ENCODE peak calls at places on chromosomes 5 and 9, in nine cellular contexts. One of them, this sample, is unnamed. For H3K4me1, the result is how much of the 10 kb centered on the place peaks cover.

GRCh38 chr9:4979224-4979623 is 5.8 kb upstream of the JAK2 start:
- DNase-seq in right atrium auricular region: no peak
- DNase-seq in stomach: no peak
- DNase-seq in ovary: no peak
- DNase-seq in heart left ventricle: no peak
- DNase-seq in aorta: no peak
- DNase-seq in lower lobe of right lung: no peak
- DNase-seq in adrenal gland: no peak
- DNase-seq in right cardiac atrium: no peak
- DNase-seq in this sample: no peak

GRCh38 chr9:124353811-124354274 is 61.4 kb downstream of the PSMB7 start:
- DNase-seq in lower lobe of right lung: no peak
- DNase-seq in heart left ventricle: no peak
- DNase-seq in adrenal gland: no peak
- DNase-seq in right cardiac atrium: no peak
- DNase-seq in ovary: no peak
- DNase-seq in stomach: no peak
- DNase-seq in aorta: no peak
- DNase-seq in right atrium auricular region: no peak
- DNase-seq in this sample: no peak

GRCh38 chr9:134836406-134836970 is 44.1 kb upstream of the FCN2 start:
- DNase-seq in heart left ventricle: no peak
- DNase-seq in right cardiac atrium: peak
- DNase-seq in lower lobe of right lung: peak
- DNase-seq in right atrium auricular region: no peak
- DNase-seq in ovary: no peak
- DNase-seq in aorta: no peak
- DNase-seq in stomach: no peak
- DNase-seq in adrenal gland: no peak
- DNase-seq in this sample: no peak

GRCh38 chr5:115807654-115808052 is 8.8 kb downstream of the CDO1 start:
- DNase-seq in right cardiac atrium: no peak
- DNase-seq in stomach: no peak
- DNase-seq in heart left ventricle: no peak
- DNase-seq in right atrium auricular region: no peak
- DNase-seq in adrenal gland: no peak
- DNase-seq in lower lobe of right lung: no peak
- DNase-seq in ovary: no peak
- DNase-seq in aorta: no peak
- DNase-seq in this sample: no peak

GRCh38 chr9:73023025-73023541 is 70.2 kb upstream of the ALDH1A1 start:
- DNase-seq in adrenal gland: peak
- DNase-seq in lower lobe of right lung: no peak
- DNase-seq in ovary: peak
- DNase-seq in heart left ventricle: no peak
- DNase-seq in aorta: peak
- DNase-seq in right atrium auricular region: no peak
- DNase-seq in stomach: peak
- DNase-seq in right cardiac atrium: peak
- DNase-seq in this sample: no peak

GRCh38 chr9:95504053-95504963 is 12.5 kb downstream of the PTCH1 start:
- DNase-seq in heart left ventricle: peak
- DNase-seq in aorta: no peak
- DNase-seq in stomach: no peak
- DNase-seq in adrenal gland: no peak
- DNase-seq in ovary: no peak
- DNase-seq in lower lobe of right lung: no peak
- DNase-seq in right atrium auricular region: no peak
- DNase-seq in right cardiac atrium: peak
- DNase-seq in this sample: no peak

GRCh38 chr5:65075623-65076250 is 307.0 kb downstream of the CWC27 start:
- DNase-seq in right atrium auricular region: no peak
- DNase-seq in heart left ventricle: no peak
- DNase-seq in lower lobe of right lung: no peak
- DNase-seq in adrenal gland: no peak
- DNase-seq in stomach: no peak
- DNase-seq in right cardiac atrium: no peak
- DNase-seq in aorta: no peak
- DNase-seq in ovary: no peak
- DNase-seq in this sample: no peak

GRCh38 chr5:173534664-173535063 is 81.8 kb downstream of the BOD1 start:
- DNase-seq in heart left ventricle: no peak
- DNase-seq in stomach: no peak
- DNase-seq in adrenal gland: no peak
- DNase-seq in right cardiac atrium: no peak
- DNase-seq in ovary: no peak
- DNase-seq in lower lobe of right lung: no peak
- DNase-seq in right atrium auricular region: no peak
- DNase-seq in aorta: no peak
- DNase-seq in this sample: no peak

GRCh38 chr9:22088372-22089063 is 79.4 kb upstream of the CDKN2B start:
- DNase-seq in ovary: no peak
- DNase-seq in lower lobe of right lung: no peak
- DNase-seq in stomach: no peak
- DNase-seq in heart left ventricle: no peak
- DNase-seq in aorta: no peak
- DNase-seq in right cardiac atrium: no peak
- DNase-seq in right atrium auricular region: no peak
- DNase-seq in adrenal gland: no peak
- DNase-seq in this sample: no peak

GRCh38 chr5:178422400-178422775 is 167.8 kb downstream of the COL23A1 start:
- DNase-seq in right atrium auricular region: peak
- DNase-seq in adrenal gland: no peak
- DNase-seq in heart left ventricle: no peak
- DNase-seq in lower lobe of right lung: no peak
- DNase-seq in aorta: peak
- DNase-seq in stomach: no peak
- DNase-seq in right cardiac atrium: no peak
- DNase-seq in ovary: no peak
- DNase-seq in this sample: no peak

GRCh38 chr5:143124593-143124992 is 278.9 kb downstream of the NR3C1 start:
- DNase-seq in aorta: no peak
- DNase-seq in adrenal gland: no peak
- DNase-seq in heart left ventricle: no peak
- DNase-seq in right atrium auricular region: no peak
- DNase-seq in lower lobe of right lung: no peak
- DNase-seq in right cardiac atrium: no peak
- DNase-seq in ovary: no peak
- DNase-seq in stomach: no peak
- DNase-seq in this sample: no peak

GRCh38 chr5:69007086-69007672 is 86.6 kb upstream of the SLC30A5 start:
- DNase-seq in lower lobe of right lung: no peak
- DNase-seq in right atrium auricular region: no peak
- DNase-seq in right cardiac atrium: no peak
- DNase-seq in ovary: no peak
- DNase-seq in aorta: no peak
- DNase-seq in heart left ventricle: no peak
- DNase-seq in stomach: no peak
- DNase-seq in adrenal gland: no peak
- DNase-seq in this sample: no peak

GRCh38 chr9:98602839-98603238 is 105.9 kb downstream of the GABBR2 start:
- DNase-seq in adrenal gland: no peak
- DNase-seq in ovary: no peak
- DNase-seq in right atrium auricular region: no peak
- DNase-seq in stomach: no peak
- DNase-seq in right cardiac atrium: peak
- DNase-seq in aorta: no peak
- DNase-seq in heart left ventricle: no peak
- DNase-seq in lower lobe of right lung: no peak
- DNase-seq in this sample: peak

GRCh38 chr9:37424686-37425297 is 2.3 kb downstream of the GRHPR start:
- DNase-seq in aorta: no peak
- DNase-seq in adrenal gland: no peak
- DNase-seq in right atrium auricular region: no peak
- DNase-seq in heart left ventricle: no peak
- DNase-seq in stomach: no peak
- DNase-seq in right cardiac atrium: no peak
- DNase-seq in ovary: no peak
- DNase-seq in lower lobe of right lung: no peak
- DNase-seq in this sample: no peak

GRCh38 chr9:34381323-34381722 is 4.6 kb upstream of the MYORG start:
- DNase-seq in lower lobe of right lung: peak
- DNase-seq in ovary: peak
- DNase-seq in heart left ventricle: peak
- DNase-seq in adrenal gland: no peak
- DNase-seq in right cardiac atrium: peak
- DNase-seq in right atrium auricular region: peak
- DNase-seq in aorta: no peak
- DNase-seq in stomach: no peak
- DNase-seq in this sample: no peak

GRCh38 chr5:68396722-68397121 is 181.2 kb downstream of the PIK3R1 start:
- DNase-seq in stomach: peak
- DNase-seq in heart left ventricle: no peak
- DNase-seq in lower lobe of right lung: no peak
- DNase-seq in right cardiac atrium: no peak
- DNase-seq in aorta: no peak
- DNase-seq in ovary: no peak
- DNase-seq in adrenal gland: no peak
- DNase-seq in right atrium auricular region: no peak
- DNase-seq in this sample: no peak

GRCh38 chr5:150153483-150153882 is 2.2 kb downstream of the PDGFRB start:
- DNase-seq in stomach: no peak
- DNase-seq in adrenal gland: no peak
- DNase-seq in ovary: no peak
- DNase-seq in right atrium auricular region: no peak
- DNase-seq in right cardiac atrium: no peak
- DNase-seq in lower lobe of right lung: no peak
- DNase-seq in aorta: no peak
- DNase-seq in heart left ventricle: no peak
- DNase-seq in this sample: no peak
- H3K27ac ChIP-seq in stomach: peak
- H3K27ac ChIP-seq in adrenal gland: peak
- H3K27ac ChIP-seq in ovary: peak
- H3K27ac ChIP-seq in right atrium auricular region: peak
- H3K27ac ChIP-seq in right cardiac atrium: peak
- H3K27ac ChIP-seq in lower lobe of right lung: peak
- H3K27ac ChIP-seq in aorta: peak
- H3K27ac ChIP-seq in heart left ventricle: peak
- H3K27ac ChIP-seq in this sample: no peak

DNA sequence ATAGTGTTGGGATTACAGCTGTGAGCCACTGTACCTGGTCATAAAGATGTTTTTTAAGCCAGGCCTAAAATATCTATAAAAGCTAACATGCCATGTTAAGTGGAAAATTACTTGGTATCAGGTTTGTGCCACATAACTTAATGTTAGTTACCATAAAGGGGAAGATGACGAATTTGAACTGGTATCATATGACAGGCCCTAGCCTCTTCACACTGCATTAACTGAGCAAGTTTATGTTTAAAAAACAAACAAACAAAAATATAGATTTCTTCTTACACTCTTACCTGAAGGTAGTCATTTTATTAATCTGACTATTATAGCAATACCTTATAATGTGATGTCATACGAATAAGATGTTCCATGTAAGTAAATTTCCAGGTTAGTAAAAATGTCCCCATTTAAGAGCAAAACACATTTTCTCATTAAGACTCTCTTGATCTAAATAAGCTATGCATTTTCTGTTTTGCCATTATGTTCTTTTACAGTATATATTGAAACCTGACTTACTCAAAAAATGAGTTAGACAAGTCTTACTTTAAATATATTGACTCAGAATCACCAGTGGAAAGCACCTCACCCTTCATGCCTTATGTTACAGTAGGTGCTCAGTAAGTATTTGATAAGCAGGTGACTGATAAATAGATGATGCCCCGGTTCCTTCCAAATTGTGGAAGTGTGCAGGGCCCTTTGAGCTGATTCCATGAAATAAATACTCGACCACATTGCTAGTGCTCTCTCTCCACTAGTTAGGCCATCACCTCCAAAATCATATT is 125.4 kb downstream of the CDC42SE2 start:
- DNase-seq in stomach: no peak
- DNase-seq in lower lobe of right lung: no peak
- DNase-seq in adrenal gland: no peak
- DNase-seq in right atrium auricular region: no peak
- DNase-seq in ovary: no peak
- DNase-seq in aorta: no peak
- DNase-seq in heart left ventricle: no peak
- DNase-seq in right cardiac atrium: no peak
- DNase-seq in this sample: no peak
- H3K4me1 ChIP-seq in stomach: under half
- H3K4me1 ChIP-seq in lower lobe of right lung: under half
- H3K4me1 ChIP-seq in adrenal gland: under half
- H3K4me1 ChIP-seq in right atrium auricular region: under half
- H3K4me1 ChIP-seq in ovary: under half
- H3K4me1 ChIP-seq in aorta: under half
- H3K4me1 ChIP-seq in heart left ventricle: under half
- H3K4me1 ChIP-seq in right cardiac atrium: under half
- H3K4me1 ChIP-seq in this sample: under half

DNA sequence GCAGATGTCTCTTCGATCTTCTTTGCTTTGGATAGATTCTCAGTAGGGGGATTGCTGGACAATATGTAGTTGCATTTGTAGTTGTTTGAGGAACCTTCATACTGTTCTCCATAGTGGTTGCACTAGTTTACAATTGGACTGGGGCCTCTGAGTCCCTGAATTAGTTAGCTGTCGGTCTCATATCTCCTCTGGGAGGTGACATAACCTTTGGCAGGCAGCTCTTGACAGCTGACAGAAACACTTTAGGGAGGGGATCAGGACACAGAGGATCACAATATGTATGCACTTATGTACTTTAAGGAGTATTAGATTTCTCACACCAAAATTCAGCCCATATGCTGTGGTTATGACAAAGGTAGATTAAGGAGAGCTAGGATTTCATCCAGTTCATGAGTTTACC is 1279.9 kb upstream of the DMAC1 start:
- DNase-seq in right atrium auricular region: no peak
- DNase-seq in aorta: no peak
- DNase-seq in right cardiac atrium: no peak
- DNase-seq in lower lobe of right lung: no peak
- DNase-seq in heart left ventricle: no peak
- DNase-seq in adrenal gland: no peak
- DNase-seq in ovary: no peak
- DNase-seq in stomach: no peak
- DNase-seq in this sample: no peak
- H3K4me3 ChIP-seq in right atrium auricular region: no peak
- H3K4me3 ChIP-seq in aorta: no peak
- H3K4me3 ChIP-seq in right cardiac atrium: no peak
- H3K4me3 ChIP-seq in lower lobe of right lung: no peak
- H3K4me3 ChIP-seq in heart left ventricle: no peak
- H3K4me3 ChIP-seq in adrenal gland: no peak
- H3K4me3 ChIP-seq in ovary: no peak
- H3K4me3 ChIP-seq in stomach: no peak
- H3K4me3 ChIP-seq in this sample: no peak

GRCh38 chr5:75620184-75620959 is 9.1 kb downstream of the ANKDD1B start:
- DNase-seq in stomach: no peak
- DNase-seq in right cardiac atrium: no peak
- DNase-seq in adrenal gland: peak
- DNase-seq in aorta: no peak
- DNase-seq in heart left ventricle: no peak
- DNase-seq in right atrium auricular region: no peak
- DNase-seq in ovary: no peak
- DNase-seq in lower lobe of right lung: no peak
- DNase-seq in this sample: no peak
- H3K27ac ChIP-seq in stomach: peak
- H3K27ac ChIP-seq in right cardiac atrium: no peak
- H3K27ac ChIP-seq in adrenal gland: peak
- H3K27ac ChIP-seq in aorta: no peak
- H3K27ac ChIP-seq in heart left ventricle: no peak
- H3K27ac ChIP-seq in right atrium auricular region: no peak
- H3K27ac ChIP-seq in ovary: no peak
- H3K27ac ChIP-seq in lower lobe of right lung: no peak
- H3K27ac ChIP-seq in this sample: no peak